ENCODE peak calls at places on chromosomes 3 and 15, in nine cellular contexts. One of them, this sample, is unnamed.

GRCh38 chr3:120481056-120481455 is 30.3 kb upstream of the FSTL1 start:
- DNase-seq in sigmoid colon: no peak
- DNase-seq in GM12864: no peak
- DNase-seq in H9: no peak
- DNase-seq in mammary epithelial cell: no peak
- DNase-seq in uterus: no peak
- DNase-seq in right atrium auricular region: no peak
- DNase-seq in CD8-positive, alpha-beta T cell: no peak
- DNase-seq in activated B cell treated with CpG ODN at 0.5 μM for 24 hours: no peak
- DNase-seq in this sample: no peak

GRCh38 chr15:41979493-41980266 is 7.3 kb upstream of the EHD4 start:
- DNase-seq in sigmoid colon: peak
- DNase-seq in GM12864: no peak
- DNase-seq in H9: no peak
- DNase-seq in mammary epithelial cell: no peak
- DNase-seq in uterus: no peak
- DNase-seq in right atrium auricular region: no peak
- DNase-seq in CD8-positive, alpha-beta T cell: no peak
- DNase-seq in activated B cell treated with CpG ODN at 0.5 μM for 24 hours: no peak
- DNase-seq in this sample: no peak

GRCh38 chr3:104598848-104599501 is 767.7 kb upstream of the ALCAM start:
- DNase-seq in sigmoid colon: no peak
- DNase-seq in GM12864: no peak
- DNase-seq in H9: no peak
- DNase-seq in mammary epithelial cell: peak
- DNase-seq in uterus: no peak
- DNase-seq in right atrium auricular region: no peak
- DNase-seq in CD8-positive, alpha-beta T cell: no peak
- DNase-seq in activated B cell treated with CpG ODN at 0.5 μM for 24 hours: no peak
- DNase-seq in this sample: no peak

GRCh38 chr15:29917600-29918597 is 95.6 kb upstream of the TJP1 start:
- DNase-seq in sigmoid colon: no peak
- DNase-seq in GM12864: no peak
- DNase-seq in H9: no peak
- DNase-seq in mammary epithelial cell: peak
- DNase-seq in uterus: no peak
- DNase-seq in right atrium auricular region: no peak
- DNase-seq in CD8-positive, alpha-beta T cell: no peak
- DNase-seq in activated B cell treated with CpG ODN at 0.5 μM for 24 hours: no peak
- DNase-seq in this sample: no peak

GRCh38 chr15:46091860-46092450 is 457.1 kb downstream of the SQOR start:
- DNase-seq in sigmoid colon: no peak
- DNase-seq in GM12864: no peak
- DNase-seq in H9: peak
- DNase-seq in mammary epithelial cell: no peak
- DNase-seq in uterus: no peak
- DNase-seq in right atrium auricular region: no peak
- DNase-seq in CD8-positive, alpha-beta T cell: no peak
- DNase-seq in activated B cell treated with CpG ODN at 0.5 μM for 24 hours: no peak
- DNase-seq in this sample: no peak

GRCh38 chr3:102237181-102237580 is 197.6 kb upstream of the ZPLD1 start:
- DNase-seq in sigmoid colon: no peak
- DNase-seq in GM12864: no peak
- DNase-seq in H9: no peak
- DNase-seq in mammary epithelial cell: no peak
- DNase-seq in uterus: no peak
- DNase-seq in right atrium auricular region: no peak
- DNase-seq in CD8-positive, alpha-beta T cell: no peak
- DNase-seq in activated B cell treated with CpG ODN at 0.5 μM for 24 hours: no peak
- DNase-seq in this sample: no peak

GRCh38 chr3:29083081-29083480 is 197.8 kb upstream of the RBMS3 start:
- DNase-seq in sigmoid colon: no peak
- DNase-seq in GM12864: no peak
- DNase-seq in H9: no peak
- DNase-seq in mammary epithelial cell: no peak
- DNase-seq in uterus: no peak
- DNase-seq in right atrium auricular region: no peak
- DNase-seq in CD8-positive, alpha-beta T cell: no peak
- DNase-seq in activated B cell treated with CpG ODN at 0.5 μM for 24 hours: no peak
- DNase-seq in this sample: no peak

GRCh38 chr3:161072076-161072697 is 33.0 kb downstream of the B3GALNT1 start:
- DNase-seq in sigmoid colon: no peak
- DNase-seq in GM12864: no peak
- DNase-seq in H9: no peak
- DNase-seq in mammary epithelial cell: no peak
- DNase-seq in uterus: no peak
- DNase-seq in right atrium auricular region: no peak
- DNase-seq in CD8-positive, alpha-beta T cell: no peak
- DNase-seq in activated B cell treated with CpG ODN at 0.5 μM for 24 hours: no peak
- DNase-seq in this sample: no peak

GRCh38 chr3:60979861-60980739 is 271.2 kb downstream of the FHIT start:
- DNase-seq in sigmoid colon: no peak
- DNase-seq in GM12864: no peak
- DNase-seq in H9: no peak
- DNase-seq in mammary epithelial cell: no peak
- DNase-seq in uterus: no peak
- DNase-seq in right atrium auricular region: no peak
- DNase-seq in CD8-positive, alpha-beta T cell: no peak
- DNase-seq in activated B cell treated with CpG ODN at 0.5 μM for 24 hours: no peak
- DNase-seq in this sample: no peak

GRCh38 chr3:29454326-29454725 is 173.5 kb downstream of the RBMS3 start:
- DNase-seq in sigmoid colon: no peak
- DNase-seq in GM12864: no peak
- DNase-seq in H9: no peak
- DNase-seq in mammary epithelial cell: peak
- DNase-seq in uterus: no peak
- DNase-seq in right atrium auricular region: no peak
- DNase-seq in CD8-positive, alpha-beta T cell: no peak
- DNase-seq in activated B cell treated with CpG ODN at 0.5 μM for 24 hours: no peak
- DNase-seq in this sample: no peak

GRCh38 chr15:38041576-38041975 is 107.1 kb downstream of the TMCO5A start:
- DNase-seq in sigmoid colon: no peak
- DNase-seq in GM12864: no peak
- DNase-seq in H9: no peak
- DNase-seq in mammary epithelial cell: peak
- DNase-seq in uterus: no peak
- DNase-seq in right atrium auricular region: no peak
- DNase-seq in CD8-positive, alpha-beta T cell: no peak
- DNase-seq in activated B cell treated with CpG ODN at 0.5 μM for 24 hours: no peak
- DNase-seq in this sample: no peak

GRCh38 chr3:71579934-71580318 is 3.6 kb downstream of the FOXP1 start:
- DNase-seq in sigmoid colon: no peak
- DNase-seq in GM12864: no peak
- DNase-seq in H9: no peak
- DNase-seq in mammary epithelial cell: peak
- DNase-seq in uterus: peak
- DNase-seq in right atrium auricular region: no peak
- DNase-seq in CD8-positive, alpha-beta T cell: no peak
- DNase-seq in activated B cell treated with CpG ODN at 0.5 μM for 24 hours: no peak
- DNase-seq in this sample: no peak

GRCh38 chr15:87293016-87293415 is 963.5 kb downstream of the NTRK3 start:
- DNase-seq in sigmoid colon: no peak
- DNase-seq in GM12864: no peak
- DNase-seq in H9: no peak
- DNase-seq in mammary epithelial cell: no peak
- DNase-seq in uterus: no peak
- DNase-seq in right atrium auricular region: no peak
- DNase-seq in CD8-positive, alpha-beta T cell: no peak
- DNase-seq in activated B cell treated with CpG ODN at 0.5 μM for 24 hours: no peak
- DNase-seq in this sample: no peak

DNA sequence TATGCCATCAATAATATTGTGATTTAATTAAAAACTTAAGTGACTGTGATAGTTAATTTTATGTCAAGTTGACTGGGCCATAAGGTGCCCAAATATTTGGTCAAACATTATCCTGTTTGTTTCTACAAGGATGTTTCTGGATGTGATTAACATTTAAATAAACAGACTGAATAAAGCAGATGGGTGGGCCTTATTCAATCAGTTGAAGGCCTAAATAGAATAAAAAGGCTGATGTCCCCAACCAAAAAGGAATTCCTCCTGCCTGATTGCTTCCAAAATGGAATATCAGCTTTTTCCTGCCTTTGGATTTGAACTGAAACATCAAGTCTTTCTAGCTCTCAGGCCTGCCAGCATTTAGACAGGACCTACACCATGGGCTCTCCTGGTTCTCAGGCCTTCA is 961.7 kb downstream of the NTRK3 start:
- DNase-seq in sigmoid colon: no peak
- DNase-seq in GM12864: no peak
- DNase-seq in H9: no peak
- DNase-seq in mammary epithelial cell: no peak
- DNase-seq in uterus: no peak
- DNase-seq in right atrium auricular region: no peak
- DNase-seq in CD8-positive, alpha-beta T cell: no peak
- DNase-seq in activated B cell treated with CpG ODN at 0.5 μM for 24 hours: no peak
- DNase-seq in this sample: no peak
- TF ChIP-seq CTCF in sigmoid colon: no peak
- TF ChIP-seq CTCF in GM12864: no peak
- TF ChIP-seq CTCF in H9: no peak
- TF ChIP-seq CTCF in mammary epithelial cell: no peak
- TF ChIP-seq CTCF in uterus: no peak
- TF ChIP-seq CTCF in right atrium auricular region: no peak
- TF ChIP-seq CTCF in CD8-positive, alpha-beta T cell: no peak
- TF ChIP-seq CTCF in activated B cell treated with CpG ODN at 0.5 μM for 24 hours: no peak
- TF ChIP-seq CTCF in this sample: no peak

GRCh38 chr3:128374746-128375445 is 91.8 kb downstream of the DNAJB8 start:
- DNase-seq in sigmoid colon: no peak
- DNase-seq in GM12864: no peak
- DNase-seq in H9: no peak
- DNase-seq in mammary epithelial cell: no peak
- DNase-seq in uterus: no peak
- DNase-seq in right atrium auricular region: no peak
- DNase-seq in CD8-positive, alpha-beta T cell: no peak
- DNase-seq in activated B cell treated with CpG ODN at 0.5 μM for 24 hours: no peak
- DNase-seq in this sample: peak
- TF ChIP-seq CTCF in sigmoid colon: no peak
- TF ChIP-seq CTCF in GM12864: no peak
- TF ChIP-seq CTCF in H9: no peak
- TF ChIP-seq CTCF in mammary epithelial cell: no peak
- TF ChIP-seq CTCF in uterus: no peak
- TF ChIP-seq CTCF in right atrium auricular region: no peak
- TF ChIP-seq CTCF in CD8-positive, alpha-beta T cell: no peak
- TF ChIP-seq CTCF in activated B cell treated with CpG ODN at 0.5 μM for 24 hours: no peak
- TF ChIP-seq CTCF in this sample: no peak

GRCh38 chr3:12328132-12328915 is 39.5 kb downstream of the PPARG start:
- DNase-seq in sigmoid colon: no peak
- DNase-seq in GM12864: no peak
- DNase-seq in H9: no peak
- DNase-seq in mammary epithelial cell: no peak
- DNase-seq in uterus: no peak
- DNase-seq in right atrium auricular region: no peak
- DNase-seq in CD8-positive, alpha-beta T cell: no peak
- DNase-seq in activated B cell treated with CpG ODN at 0.5 μM for 24 hours: no peak
- DNase-seq in this sample: no peak

GRCh38 chr3:12325594-12326295 is 36.9 kb downstream of the PPARG start:
- DNase-seq in sigmoid colon: no peak
- DNase-seq in GM12864: no peak
- DNase-seq in H9: no peak
- DNase-seq in mammary epithelial cell: no peak
- DNase-seq in uterus: no peak
- DNase-seq in right atrium auricular region: no peak
- DNase-seq in CD8-positive, alpha-beta T cell: no peak
- DNase-seq in activated B cell treated with CpG ODN at 0.5 μM for 24 hours: no peak
- DNase-seq in this sample: no peak

GRCh38 chr3:12323237-12323636 is 34.4 kb downstream of the PPARG start:
- DNase-seq in sigmoid colon: no peak
- DNase-seq in GM12864: no peak
- DNase-seq in H9: no peak
- DNase-seq in mammary epithelial cell: no peak
- DNase-seq in uterus: no peak
- DNase-seq in right atrium auricular region: no peak
- DNase-seq in CD8-positive, alpha-beta T cell: no peak
- DNase-seq in activated B cell treated with CpG ODN at 0.5 μM for 24 hours: no peak
- DNase-seq in this sample: no peak

GRCh38 chr3:12334786-12335185 is 45.9 kb downstream of the PPARG start:
- DNase-seq in sigmoid colon: no peak
- DNase-seq in GM12864: no peak
- DNase-seq in H9: no peak
- DNase-seq in mammary epithelial cell: no peak
- DNase-seq in uterus: no peak
- DNase-seq in right atrium auricular region: no peak
- DNase-seq in CD8-positive, alpha-beta T cell: no peak
- DNase-seq in activated B cell treated with CpG ODN at 0.5 μM for 24 hours: no peak
- DNase-seq in this sample: no peak

DNA sequence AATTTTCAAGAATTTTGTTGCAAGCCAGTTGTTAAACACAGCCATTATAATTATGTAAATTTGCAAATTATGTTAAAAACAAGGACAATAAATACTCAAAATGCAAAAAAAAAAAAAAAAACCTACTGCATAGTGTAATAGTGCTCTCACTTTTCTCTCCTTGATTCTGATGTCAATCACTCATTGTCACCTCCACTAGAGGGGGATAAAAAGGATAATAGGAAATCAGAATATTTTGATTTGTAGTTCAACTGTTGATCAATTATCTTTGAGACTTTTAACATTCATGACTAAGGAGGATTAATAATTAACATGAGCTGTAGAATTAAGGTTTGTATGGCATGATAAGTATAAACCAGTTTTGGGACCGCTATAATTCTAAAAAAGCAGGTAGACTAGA is 40.2 kb downstream of the PPARG start:
- DNase-seq in sigmoid colon: no peak
- DNase-seq in GM12864: no peak
- DNase-seq in H9: no peak
- DNase-seq in mammary epithelial cell: no peak
- DNase-seq in uterus: no peak
- DNase-seq in right atrium auricular region: no peak
- DNase-seq in CD8-positive, alpha-beta T cell: no peak
- DNase-seq in activated B cell treated with CpG ODN at 0.5 μM for 24 hours: no peak
- DNase-seq in this sample: no peak
- TF ChIP-seq CTCF in sigmoid colon: no peak
- TF ChIP-seq CTCF in GM12864: no peak
- TF ChIP-seq CTCF in H9: peak
- TF ChIP-seq CTCF in mammary epithelial cell: no peak
- TF ChIP-seq CTCF in uterus: no peak
- TF ChIP-seq CTCF in right atrium auricular region: no peak
- TF ChIP-seq CTCF in CD8-positive, alpha-beta T cell: no peak
- TF ChIP-seq CTCF in activated B cell treated with CpG ODN at 0.5 μM for 24 hours: no peak
- TF ChIP-seq CTCF in this sample: no peak

DNA sequence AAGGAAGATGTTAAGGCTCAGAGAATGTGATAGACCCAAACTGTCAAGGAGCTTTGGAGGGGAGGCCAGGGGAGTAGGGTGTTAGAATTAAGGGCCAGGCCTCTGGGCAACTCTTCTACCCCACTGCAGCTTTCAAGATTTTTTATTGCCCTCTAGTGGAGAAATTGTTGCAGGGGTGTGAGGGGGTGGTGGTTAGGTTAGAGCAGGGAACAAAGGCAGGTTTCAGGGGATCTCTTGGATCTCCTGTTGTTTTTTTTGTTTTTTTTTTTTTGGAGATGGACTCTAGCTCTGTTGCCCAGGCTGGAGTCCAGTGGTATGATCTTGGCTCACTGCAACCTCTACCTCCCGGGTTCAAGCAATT is 1.4 kb upstream of the SEC13 start:
- DNase-seq in sigmoid colon: no peak
- DNase-seq in GM12864: no peak
- DNase-seq in H9: peak
- DNase-seq in mammary epithelial cell: peak
- DNase-seq in uterus: no peak
- DNase-seq in right atrium auricular region: no peak
- DNase-seq in CD8-positive, alpha-beta T cell: no peak
- DNase-seq in activated B cell treated with CpG ODN at 0.5 μM for 24 hours: no peak
- DNase-seq in this sample: peak
- TF ChIP-seq CTCF in sigmoid colon: no peak
- TF ChIP-seq CTCF in GM12864: peak
- TF ChIP-seq CTCF in H9: peak
- TF ChIP-seq CTCF in mammary epithelial cell: peak
- TF ChIP-seq CTCF in uterus: no peak
- TF ChIP-seq CTCF in right atrium auricular region: no peak
- TF ChIP-seq CTCF in CD8-positive, alpha-beta T cell: peak
- TF ChIP-seq CTCF in activated B cell treated with CpG ODN at 0.5 μM for 24 hours: no peak
- TF ChIP-seq CTCF in this sample: peak

This sample was measured in GM10248.